ENCODE peak calls at places on chromosomes 2 and 18, in nine cellular contexts. One of them, this sample, is unnamed.

GRCh38 chr2:222730346-222731065 is 59.0 kb downstream of the MOGAT1 start:
- DNase-seq in left ventricle myocardium inferior: no peak
- DNase-seq in islet precursor cell: no peak
- DNase-seq in ureter: no peak
- DNase-seq in coronary artery: no peak
- DNase-seq in tibial nerve: no peak
- DNase-seq in activated CD8-positive, alpha-beta memory T cell treated with anti-CD3 and anti-CD28 coated beads, Interleukin-2, amount 10 ng/mL, durations not matched to agents 7 days and 5 days: peak; percentile 46
- DNase-seq in NCI-H2081 treated with DMSO at 0.1 percent for 48 hours: no peak
- DNase-seq in mucosa of gallbladder: no peak
- DNase-seq in this sample: no peak

GRCh38 chr2:11040992-11041391 is 114.3 kb upstream of the SLC66A3 start:
- DNase-seq in left ventricle myocardium inferior: no peak
- DNase-seq in islet precursor cell: no peak
- DNase-seq in ureter: no peak
- DNase-seq in coronary artery: no peak
- DNase-seq in tibial nerve: no peak
- DNase-seq in activated CD8-positive, alpha-beta memory T cell treated with anti-CD3 and anti-CD28 coated beads, Interleukin-2, amount 10 ng/mL, durations not matched to agents 7 days and 5 days: no peak
- DNase-seq in NCI-H2081 treated with DMSO at 0.1 percent for 48 hours: no peak
- DNase-seq in mucosa of gallbladder: peak; percentile 8
- DNase-seq in this sample: no peak

GRCh38 chr2:2640818-2641217 is 309.7 kb upstream of the MYT1L start:
- DNase-seq in left ventricle myocardium inferior: no peak
- DNase-seq in islet precursor cell: no peak
- DNase-seq in ureter: peak; percentile 26
- DNase-seq in coronary artery: peak; percentile 58
- DNase-seq in tibial nerve: no peak
- DNase-seq in activated CD8-positive, alpha-beta memory T cell treated with anti-CD3 and anti-CD28 coated beads, Interleukin-2, amount 10 ng/mL, durations not matched to agents 7 days and 5 days: no peak
- DNase-seq in NCI-H2081 treated with DMSO at 0.1 percent for 48 hours: no peak
- DNase-seq in mucosa of gallbladder: no peak
- DNase-seq in this sample: no peak

GRCh38 chr2:46780801-46781445 is 134.7 kb downstream of the MCFD2 start:
- DNase-seq in left ventricle myocardium inferior: peak; percentile 45
- DNase-seq in islet precursor cell: peak; percentile 79
- DNase-seq in ureter: no peak
- DNase-seq in coronary artery: no peak
- DNase-seq in tibial nerve: no peak
- DNase-seq in activated CD8-positive, alpha-beta memory T cell treated with anti-CD3 and anti-CD28 coated beads, Interleukin-2, amount 10 ng/mL, durations not matched to agents 7 days and 5 days: no peak
- DNase-seq in NCI-H2081 treated with DMSO at 0.1 percent for 48 hours: no peak
- DNase-seq in mucosa of gallbladder: no peak
- DNase-seq in this sample: peak; percentile 13

GRCh38 chr2:173972636-173973035 is 7.5 kb upstream of the SP3 start:
- DNase-seq in left ventricle myocardium inferior: no peak
- DNase-seq in islet precursor cell: no peak
- DNase-seq in ureter: no peak
- DNase-seq in coronary artery: no peak
- DNase-seq in tibial nerve: no peak
- DNase-seq in activated CD8-positive, alpha-beta memory T cell treated with anti-CD3 and anti-CD28 coated beads, Interleukin-2, amount 10 ng/mL, durations not matched to agents 7 days and 5 days: no peak
- DNase-seq in NCI-H2081 treated with DMSO at 0.1 percent for 48 hours: no peak
- DNase-seq in mucosa of gallbladder: no peak
- DNase-seq in this sample: no peak

GRCh38 chr2:134455426-134455825 is 201.6 kb downstream of the MGAT5 start:
- DNase-seq in left ventricle myocardium inferior: no peak
- DNase-seq in islet precursor cell: no peak
- DNase-seq in ureter: no peak
- DNase-seq in coronary artery: peak; percentile 70
- DNase-seq in tibial nerve: no peak
- DNase-seq in activated CD8-positive, alpha-beta memory T cell treated with anti-CD3 and anti-CD28 coated beads, Interleukin-2, amount 10 ng/mL, durations not matched to agents 7 days and 5 days: no peak
- DNase-seq in NCI-H2081 treated with DMSO at 0.1 percent for 48 hours: no peak
- DNase-seq in mucosa of gallbladder: no peak
- DNase-seq in this sample: no peak

GRCh38 chr2:237691200-237691907 is 64.0 kb downstream of the LRRFIP1 start:
- DNase-seq in left ventricle myocardium inferior: no peak
- DNase-seq in islet precursor cell: peak; percentile 75
- DNase-seq in ureter: no peak
- DNase-seq in coronary artery: no peak
- DNase-seq in tibial nerve: peak; percentile 95
- DNase-seq in activated CD8-positive, alpha-beta memory T cell treated with anti-CD3 and anti-CD28 coated beads, Interleukin-2, amount 10 ng/mL, durations not matched to agents 7 days and 5 days: no peak
- DNase-seq in NCI-H2081 treated with DMSO at 0.1 percent for 48 hours: no peak
- DNase-seq in mucosa of gallbladder: no peak
- DNase-seq in this sample: peak; percentile 52

GRCh38 chr18:35484034-35484433 is 13.7 kb downstream of the INO80C start:
- DNase-seq in left ventricle myocardium inferior: no peak
- DNase-seq in islet precursor cell: no peak
- DNase-seq in ureter: no peak
- DNase-seq in coronary artery: no peak
- DNase-seq in tibial nerve: no peak
- DNase-seq in activated CD8-positive, alpha-beta memory T cell treated with anti-CD3 and anti-CD28 coated beads, Interleukin-2, amount 10 ng/mL, durations not matched to agents 7 days and 5 days: no peak
- DNase-seq in NCI-H2081 treated with DMSO at 0.1 percent for 48 hours: no peak
- DNase-seq in mucosa of gallbladder: no peak
- DNase-seq in this sample: no peak

GRCh38 chr2:240759454-240759853 is 60.6 kb downstream of the KIF1A start:
- DNase-seq in left ventricle myocardium inferior: no peak
- DNase-seq in islet precursor cell: no peak
- DNase-seq in ureter: no peak
- DNase-seq in coronary artery: no peak
- DNase-seq in tibial nerve: no peak
- DNase-seq in activated CD8-positive, alpha-beta memory T cell treated with anti-CD3 and anti-CD28 coated beads, Interleukin-2, amount 10 ng/mL, durations not matched to agents 7 days and 5 days: no peak
- DNase-seq in NCI-H2081 treated with DMSO at 0.1 percent for 48 hours: no peak
- DNase-seq in mucosa of gallbladder: no peak
- DNase-seq in this sample: no peak

GRCh38 chr18:45658756-45659155 is 43.5 kb downstream of the SLC14A2 start:
- DNase-seq in left ventricle myocardium inferior: no peak
- DNase-seq in islet precursor cell: no peak
- DNase-seq in ureter: no peak
- DNase-seq in coronary artery: no peak
- DNase-seq in tibial nerve: no peak
- DNase-seq in activated CD8-positive, alpha-beta memory T cell treated with anti-CD3 and anti-CD28 coated beads, Interleukin-2, amount 10 ng/mL, durations not matched to agents 7 days and 5 days: no peak
- DNase-seq in NCI-H2081 treated with DMSO at 0.1 percent for 48 hours: no peak
- DNase-seq in mucosa of gallbladder: no peak
- DNase-seq in this sample: no peak

GRCh38 chr2:64482765-64483504 is 29.0 kb downstream of the LGALSL start:
- DNase-seq in left ventricle myocardium inferior: no peak
- DNase-seq in islet precursor cell: peak; percentile 88
- DNase-seq in ureter: peak; percentile 62
- DNase-seq in coronary artery: no peak
- DNase-seq in tibial nerve: no peak
- DNase-seq in activated CD8-positive, alpha-beta memory T cell treated with anti-CD3 and anti-CD28 coated beads, Interleukin-2, amount 10 ng/mL, durations not matched to agents 7 days and 5 days: no peak
- DNase-seq in NCI-H2081 treated with DMSO at 0.1 percent for 48 hours: no peak
- DNase-seq in mucosa of gallbladder: peak; percentile 77
- DNase-seq in this sample: peak; percentile 61

GRCh38 chr2:179595284-179595683 is 266.1 kb downstream of the ZNF385B start:
- DNase-seq in left ventricle myocardium inferior: no peak
- DNase-seq in islet precursor cell: peak; percentile 57
- DNase-seq in ureter: no peak
- DNase-seq in coronary artery: no peak
- DNase-seq in tibial nerve: no peak
- DNase-seq in activated CD8-positive, alpha-beta memory T cell treated with anti-CD3 and anti-CD28 coated beads, Interleukin-2, amount 10 ng/mL, durations not matched to agents 7 days and 5 days: no peak
- DNase-seq in NCI-H2081 treated with DMSO at 0.1 percent for 48 hours: no peak
- DNase-seq in mucosa of gallbladder: no peak
- DNase-seq in this sample: no peak

GRCh38 chr2:73142937-73143336 is 30.2 kb upstream of the RAB11FIP5 start:
- DNase-seq in left ventricle myocardium inferior: no peak
- DNase-seq in islet precursor cell: no peak
- DNase-seq in ureter: no peak
- DNase-seq in coronary artery: no peak
- DNase-seq in tibial nerve: no peak
- DNase-seq in activated CD8-positive, alpha-beta memory T cell treated with anti-CD3 and anti-CD28 coated beads, Interleukin-2, amount 10 ng/mL, durations not matched to agents 7 days and 5 days: no peak
- DNase-seq in NCI-H2081 treated with DMSO at 0.1 percent for 48 hours: no peak
- DNase-seq in mucosa of gallbladder: no peak
- DNase-seq in this sample: no peak

GRCh38 chr2:157307021-157307420 is 18.6 kb downstream of the ERMN start:
- DNase-seq in left ventricle myocardium inferior: no peak
- DNase-seq in islet precursor cell: no peak
- DNase-seq in ureter: no peak
- DNase-seq in coronary artery: no peak
- DNase-seq in tibial nerve: no peak
- DNase-seq in activated CD8-positive, alpha-beta memory T cell treated with anti-CD3 and anti-CD28 coated beads, Interleukin-2, amount 10 ng/mL, durations not matched to agents 7 days and 5 days: no peak
- DNase-seq in NCI-H2081 treated with DMSO at 0.1 percent for 48 hours: no peak
- DNase-seq in mucosa of gallbladder: no peak
- DNase-seq in this sample: no peak

GRCh38 chr2:11649093-11649492 is 20.9 kb downstream of the NTSR2 start:
- DNase-seq in left ventricle myocardium inferior: no peak
- DNase-seq in islet precursor cell: no peak
- DNase-seq in ureter: no peak
- DNase-seq in coronary artery: no peak
- DNase-seq in tibial nerve: no peak
- DNase-seq in activated CD8-positive, alpha-beta memory T cell treated with anti-CD3 and anti-CD28 coated beads, Interleukin-2, amount 10 ng/mL, durations not matched to agents 7 days and 5 days: no peak
- DNase-seq in NCI-H2081 treated with DMSO at 0.1 percent for 48 hours: no peak
- DNase-seq in mucosa of gallbladder: no peak
- DNase-seq in this sample: no peak

GRCh38 chr18:62564044-62564443 is 41.2 kb downstream of the ZCCHC2 start:
- DNase-seq in left ventricle myocardium inferior: no peak
- DNase-seq in islet precursor cell: no peak
- DNase-seq in ureter: no peak
- DNase-seq in coronary artery: no peak
- DNase-seq in tibial nerve: no peak
- DNase-seq in activated CD8-positive, alpha-beta memory T cell treated with anti-CD3 and anti-CD28 coated beads, Interleukin-2, amount 10 ng/mL, durations not matched to agents 7 days and 5 days: no peak
- DNase-seq in NCI-H2081 treated with DMSO at 0.1 percent for 48 hours: no peak
- DNase-seq in mucosa of gallbladder: no peak
- DNase-seq in this sample: no peak

GRCh38 chr2:88658318-88658717 is 31.1 kb upstream of the EIF2AK3 start:
- DNase-seq in left ventricle myocardium inferior: no peak
- DNase-seq in islet precursor cell: no peak
- DNase-seq in ureter: no peak
- DNase-seq in coronary artery: no peak
- DNase-seq in tibial nerve: no peak
- DNase-seq in activated CD8-positive, alpha-beta memory T cell treated with anti-CD3 and anti-CD28 coated beads, Interleukin-2, amount 10 ng/mL, durations not matched to agents 7 days and 5 days: no peak
- DNase-seq in NCI-H2081 treated with DMSO at 0.1 percent for 48 hours: no peak
- DNase-seq in mucosa of gallbladder: no peak
- DNase-seq in this sample: peak; percentile 5

GRCh38 chr2:237873961-237874551 is 14.6 kb downstream of the RAMP1 start:
- DNase-seq in left ventricle myocardium inferior: no peak
- DNase-seq in islet precursor cell: peak; percentile 49
- DNase-seq in ureter: peak; percentile 39
- DNase-seq in coronary artery: no peak
- DNase-seq in tibial nerve: no peak
- DNase-seq in activated CD8-positive, alpha-beta memory T cell treated with anti-CD3 and anti-CD28 coated beads, Interleukin-2, amount 10 ng/mL, durations not matched to agents 7 days and 5 days: no peak
- DNase-seq in NCI-H2081 treated with DMSO at 0.1 percent for 48 hours: no peak
- DNase-seq in mucosa of gallbladder: no peak
- DNase-seq in this sample: no peak

GRCh38 chr2:145597809-145598208 is 1077.9 kb upstream of the ZEB2 start:
- DNase-seq in left ventricle myocardium inferior: no peak
- DNase-seq in islet precursor cell: no peak
- DNase-seq in ureter: no peak
- DNase-seq in coronary artery: no peak
- DNase-seq in tibial nerve: no peak
- DNase-seq in activated CD8-positive, alpha-beta memory T cell treated with anti-CD3 and anti-CD28 coated beads, Interleukin-2, amount 10 ng/mL, durations not matched to agents 7 days and 5 days: no peak
- DNase-seq in NCI-H2081 treated with DMSO at 0.1 percent for 48 hours: no peak
- DNase-seq in mucosa of gallbladder: no peak
- DNase-seq in this sample: no peak

GRCh38 chr2:102064679-102065674 is 73.2 kb downstream of the IL1R2 start:
- DNase-seq in left ventricle myocardium inferior: no peak
- DNase-seq in islet precursor cell: no peak
- DNase-seq in ureter: no peak
- DNase-seq in coronary artery: no peak
- DNase-seq in tibial nerve: no peak
- DNase-seq in activated CD8-positive, alpha-beta memory T cell treated with anti-CD3 and anti-CD28 coated beads, Interleukin-2, amount 10 ng/mL, durations not matched to agents 7 days and 5 days: no peak
- DNase-seq in NCI-H2081 treated with DMSO at 0.1 percent for 48 hours: no peak
- DNase-seq in mucosa of gallbladder: peak; percentile 51
- DNase-seq in this sample: peak; percentile 11

GRCh38 chr2:122210898-122211605 is 455.6 kb downstream of the TSN start:
- DNase-seq in left ventricle myocardium inferior: no peak
- DNase-seq in islet precursor cell: no peak
- DNase-seq in ureter: no peak
- DNase-seq in coronary artery: no peak
- DNase-seq in tibial nerve: no peak
- DNase-seq in activated CD8-positive, alpha-beta memory T cell treated with anti-CD3 and anti-CD28 coated beads, Interleukin-2, amount 10 ng/mL, durations not matched to agents 7 days and 5 days: no peak
- DNase-seq in NCI-H2081 treated with DMSO at 0.1 percent for 48 hours: no peak
- DNase-seq in mucosa of gallbladder: no peak
- DNase-seq in this sample: no peak

GRCh38 chr2:182666674-182667320 is 49.3 kb upstream of the DNAJC10 start:
- DNase-seq in left ventricle myocardium inferior: no peak
- DNase-seq in islet precursor cell: no peak
- DNase-seq in ureter: no peak
- DNase-seq in coronary artery: no peak
- DNase-seq in tibial nerve: no peak
- DNase-seq in activated CD8-positive, alpha-beta memory T cell treated with anti-CD3 and anti-CD28 coated beads, Interleukin-2, amount 10 ng/mL, durations not matched to agents 7 days and 5 days: no peak
- DNase-seq in NCI-H2081 treated with DMSO at 0.1 percent for 48 hours: no peak
- DNase-seq in mucosa of gallbladder: no peak
- DNase-seq in this sample: peak; percentile 55

GRCh38 chr2:217775920-217776503 is 226.8 kb downstream of the TNS1 start:
- DNase-seq in left ventricle myocardium inferior: no peak
- DNase-seq in islet precursor cell: no peak
- DNase-seq in ureter: no peak
- DNase-seq in coronary artery: no peak
- DNase-seq in tibial nerve: no peak
- DNase-seq in activated CD8-positive, alpha-beta memory T cell treated with anti-CD3 and anti-CD28 coated beads, Interleukin-2, amount 10 ng/mL, durations not matched to agents 7 days and 5 days: no peak
- DNase-seq in NCI-H2081 treated with DMSO at 0.1 percent for 48 hours: no peak
- DNase-seq in mucosa of gallbladder: no peak
- DNase-seq in this sample: no peak

GRCh38 chr2:190477563-190478454 is 56.7 kb downstream of the NEMP2 start:
- DNase-seq in left ventricle myocardium inferior: no peak
- DNase-seq in islet precursor cell: no peak
- DNase-seq in ureter: no peak
- DNase-seq in coronary artery: no peak
- DNase-seq in tibial nerve: no peak
- DNase-seq in activated CD8-positive, alpha-beta memory T cell treated with anti-CD3 and anti-CD28 coated beads, Interleukin-2, amount 10 ng/mL, durations not matched to agents 7 days and 5 days: no peak
- DNase-seq in NCI-H2081 treated with DMSO at 0.1 percent for 48 hours: no peak
- DNase-seq in mucosa of gallbladder: no peak
- DNase-seq in this sample: no peak

GRCh38 chr2:158412206-158412605 is 44.3 kb downstream of the CCDC148 start:
- DNase-seq in left ventricle myocardium inferior: no peak
- DNase-seq in islet precursor cell: no peak
- DNase-seq in ureter: no peak
- DNase-seq in coronary artery: no peak
- DNase-seq in tibial nerve: no peak
- DNase-seq in activated CD8-positive, alpha-beta memory T cell treated with anti-CD3 and anti-CD28 coated beads, Interleukin-2, amount 10 ng/mL, durations not matched to agents 7 days and 5 days: no peak
- DNase-seq in NCI-H2081 treated with DMSO at 0.1 percent for 48 hours: no peak
- DNase-seq in mucosa of gallbladder: no peak
- DNase-seq in this sample: no peak

GRCh38 chr2:145715601-145716000 is 1195.7 kb upstream of the ZEB2 start:
- DNase-seq in left ventricle myocardium inferior: no peak
- DNase-seq in islet precursor cell: no peak
- DNase-seq in ureter: no peak
- DNase-seq in coronary artery: no peak
- DNase-seq in tibial nerve: no peak
- DNase-seq in activated CD8-positive, alpha-beta memory T cell treated with anti-CD3 and anti-CD28 coated beads, Interleukin-2, amount 10 ng/mL, durations not matched to agents 7 days and 5 days: no peak
- DNase-seq in NCI-H2081 treated with DMSO at 0.1 percent for 48 hours: no peak
- DNase-seq in mucosa of gallbladder: no peak
- DNase-seq in this sample: no peak

GRCh38 chr2:176494949-176495353 is 225.7 kb downstream of the MTX2 start:
- DNase-seq in left ventricle myocardium inferior: peak; percentile 49
- DNase-seq in islet precursor cell: no peak
- DNase-seq in ureter: no peak
- DNase-seq in coronary artery: no peak
- DNase-seq in tibial nerve: peak; percentile 76
- DNase-seq in activated CD8-positive, alpha-beta memory T cell treated with anti-CD3 and anti-CD28 coated beads, Interleukin-2, amount 10 ng/mL, durations not matched to agents 7 days and 5 days: no peak
- DNase-seq in NCI-H2081 treated with DMSO at 0.1 percent for 48 hours: no peak
- DNase-seq in mucosa of gallbladder: peak; percentile 35
- DNase-seq in this sample: no peak

GRCh38 chr2:222779145-222779832 is 81.5 kb upstream of the ACSL3 start:
- DNase-seq in left ventricle myocardium inferior: no peak
- DNase-seq in islet precursor cell: no peak
- DNase-seq in ureter: no peak
- DNase-seq in coronary artery: no peak
- DNase-seq in tibial nerve: no peak
- DNase-seq in activated CD8-positive, alpha-beta memory T cell treated with anti-CD3 and anti-CD28 coated beads, Interleukin-2, amount 10 ng/mL, durations not matched to agents 7 days and 5 days: no peak
- DNase-seq in NCI-H2081 treated with DMSO at 0.1 percent for 48 hours: no peak
- DNase-seq in mucosa of gallbladder: no peak
- DNase-seq in this sample: no peak

GRCh38 chr2:150978053-150978452 is 283.6 kb downstream of the RBM43 start:
- DNase-seq in left ventricle myocardium inferior: no peak
- DNase-seq in islet precursor cell: peak; percentile 66
- DNase-seq in ureter: no peak
- DNase-seq in coronary artery: no peak
- DNase-seq in tibial nerve: no peak
- DNase-seq in activated CD8-positive, alpha-beta memory T cell treated with anti-CD3 and anti-CD28 coated beads, Interleukin-2, amount 10 ng/mL, durations not matched to agents 7 days and 5 days: no peak
- DNase-seq in NCI-H2081 treated with DMSO at 0.1 percent for 48 hours: no peak
- DNase-seq in mucosa of gallbladder: no peak
- DNase-seq in this sample: no peak

GRCh38 chr2:8719528-8719927 is 37.7 kb downstream of the ID2 start:
- DNase-seq in left ventricle myocardium inferior: no peak
- DNase-seq in islet precursor cell: no peak
- DNase-seq in ureter: no peak
- DNase-seq in coronary artery: no peak
- DNase-seq in tibial nerve: no peak
- DNase-seq in activated CD8-positive, alpha-beta memory T cell treated with anti-CD3 and anti-CD28 coated beads, Interleukin-2, amount 10 ng/mL, durations not matched to agents 7 days and 5 days: no peak
- DNase-seq in NCI-H2081 treated with DMSO at 0.1 percent for 48 hours: no peak
- DNase-seq in mucosa of gallbladder: no peak
- DNase-seq in this sample: no peak

GRCh38 chr2:136019304-136019703 is 33.9 kb upstream of the DARS1 start:
- DNase-seq in left ventricle myocardium inferior: no peak
- DNase-seq in islet precursor cell: no peak
- DNase-seq in ureter: no peak
- DNase-seq in coronary artery: no peak
- DNase-seq in tibial nerve: no peak
- DNase-seq in activated CD8-positive, alpha-beta memory T cell treated with anti-CD3 and anti-CD28 coated beads, Interleukin-2, amount 10 ng/mL, durations not matched to agents 7 days and 5 days: no peak
- DNase-seq in NCI-H2081 treated with DMSO at 0.1 percent for 48 hours: no peak
- DNase-seq in mucosa of gallbladder: no peak
- DNase-seq in this sample: peak; percentile 26

This sample was measured in dermis blood vessel endothelial cell.